ENCODE peak calls at places on chromosomes 11 and 22, in nine cellular contexts. M, O, R, X, I, G, D, K and C are unnamed samples.

GRCh38 chr22:29700949-29701927 is 18.6 kb upstream of the CABP7 start:
- DNase-seq in M (peak; percentile 22), G (no peak), O (peak; percentile 77), D (no peak), X (peak; percentile 37), R (no peak), K (no peak), I (peak; percentile 33), C (no peak)

GRCh38 chr11:40293655-40294342 is 1165.7 kb downstream of the LRRC4C start:
- DNase-seq in G (no peak), K (peak; percentile 55), I (peak; percentile 64), R (peak; percentile 9), O (peak; percentile 94), X (peak; percentile 61), D (peak; percentile 84), M (peak; percentile 87), C (peak; percentile 59)

GRCh38 chr11:73566977-73567755 is 30.7 kb downstream of the FAM168A start:
- DNase-seq in R (no peak), X (no peak), K (no peak), D (no peak), G (no peak), M (peak; percentile 62), O (no peak), I (no peak), C (no peak)

GRCh38 chr22:50701428-50702154 is 29.0 kb downstream of the SHANK3 start:
- DNase-seq in G (no peak), X (no peak), M (no peak), K (no peak), I (no peak), D (no peak), R (no peak), O (no peak), C (no peak)

GRCh38 chr11:10604340-10604748 is 35.9 kb upstream of the LYVE1 start:
- DNase-seq in M (peak; percentile 28), K (no peak), X (peak; percentile 83), D (no peak), R (no peak), I (no peak), O (no peak), G (no peak), C (no peak)

GRCh38 chr11:71499125-71499524 is 27.9 kb upstream of the KRTAP5-7 start:
- DNase-seq in O (no peak), R (no peak), K (no peak), I (no peak), G (no peak), X (no peak), M (no peak), D (no peak), C (peak; percentile 14)

GRCh38 chr22:35622132-35622913 is 5.2 kb upstream of the MB start:
- DNase-seq in I (no peak), R (peak; percentile 88), M (no peak), O (peak; percentile 38), K (no peak), X (no peak), G (peak; percentile 82), D (peak; percentile 56), C (peak; percentile 46)

GRCh38 chr22:41028841-41029240 is 63.6 kb upstream of the EP300 start:
- DNase-seq in D (no peak), I (no peak), O (no peak), M (no peak), X (peak; percentile 64), K (no peak), R (no peak), G (no peak), C (no peak)

GRCh38 chr11:117185739-117186430 is 7.3 kb downstream of the SIDT2 start:
- DNase-seq in K (no peak), X (no peak), O (no peak), I (no peak), D (no peak), M (no peak), R (no peak), G (no peak), C (peak; percentile 14)

GRCh38 chr11:86670179-86670578 is 2.2 kb downstream of the ME3 start:
- DNase-seq in K (no peak), G (no peak), O (no peak), D (no peak), I (no peak), X (no peak), R (no peak), M (no peak), C (no peak)

GRCh38 chr22:24819941-24820461 is 14.0 kb downstream of the SGSM1 start:
- DNase-seq in X (no peak), R (peak; percentile 36), M (no peak), K (no peak), G (no peak), I (no peak), D (no peak), O (no peak), C (peak; percentile 78)

GRCh38 chr22:30421695-30422480 is 3.7 kb upstream of the MTFP1 start:
- DNase-seq in G (no peak), D (no peak), K (no peak), I (peak; percentile 25), O (no peak), R (no peak), M (peak; percentile 76), X (peak; percentile 86), C (no peak)

GRCh38 chr22:30892286-30892685 is 76.3 kb downstream of the MORC2 start:
- DNase-seq in K (no peak), I (no peak), X (no peak), M (no peak), O (no peak), R (no peak), G (peak; percentile 67), D (peak; percentile 44), C (peak; percentile 23)

GRCh38 chr11:127056338-127056971 is 55.9 kb upstream of the KIRREL3 start:
- DNase-seq in G (no peak), R (no peak), D (no peak), K (no peak), O (no peak), I (peak; percentile 18), X (no peak), M (no peak), C (no peak)

GRCh38 chr11:26851696-26852095 is 129.8 kb upstream of the SLC5A12 start:
- DNase-seq in M (no peak), X (no peak), I (no peak), K (no peak), D (no peak), R (no peak), O (no peak), G (no peak), C (no peak)

GRCh38 chr11:74992852-74993251 is 4.1 kb downstream of the NEU3 start:
- DNase-seq in R (no peak), D (no peak), O (no peak), M (no peak), X (no peak), G (no peak), K (no peak), I (no peak), C (no peak)

GRCh38 chr22:28297504-28297903 is 378.4 kb upstream of the PITPNB start:
- DNase-seq in G (no peak), R (no peak), M (no peak), D (no peak), I (no peak), O (no peak), K (no peak), X (no peak), C (no peak)

GRCh38 chr11:46330154-46330886 is 16.9 kb upstream of the DGKZ start:
- DNase-seq in K (no peak), R (no peak), X (no peak), M (no peak), D (peak; percentile 56), O (no peak), G (no peak), I (no peak), C (no peak)

GRCh38 chr11:69464621-69464960 is 16.9 kb upstream of the LINC01488 start:
- DNase-seq in G (no peak), D (no peak), K (no peak), X (no peak), I (no peak), O (no peak), M (no peak), R (no peak), C (no peak)

GRCh38 chr11:76626921-76627391 is 43.6 kb downstream of the LRRC32 start:
- DNase-seq in M (no peak), R (no peak), X (no peak), D (no peak), K (no peak), I (no peak), G (no peak), O (no peak), C (no peak)
- TF ChIP-seq POLR2AphosphoS5 in M (no peak), R (no peak), X (no peak), D (no peak), K (no peak), I (no peak), G (no peak), O (no peak), C (no peak)

DNA sequence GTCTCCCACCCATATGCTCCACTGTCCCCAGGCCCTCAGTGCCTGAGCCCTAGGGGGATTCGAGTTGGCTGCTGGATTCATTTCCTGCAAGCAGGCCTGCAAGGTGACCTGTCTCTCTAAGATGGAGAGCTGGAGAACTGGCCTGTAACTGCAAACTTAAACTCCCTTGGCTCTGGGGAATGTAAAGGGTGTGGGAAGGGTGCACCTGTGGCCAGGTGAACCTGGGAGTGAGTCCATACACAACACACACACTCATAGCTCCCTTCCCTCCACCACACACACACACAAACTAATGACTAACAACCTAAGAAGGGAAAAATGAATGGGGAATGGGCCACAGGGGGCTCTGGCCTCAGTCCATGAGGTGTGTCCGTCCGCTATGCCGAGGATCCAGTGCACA is 14.5 kb downstream of the SMTNL1 start:
- DNase-seq in M (no peak), G (no peak), D (no peak), K (no peak), I (no peak), X (no peak), R (no peak), O (no peak), C (no peak)
- H3K27ac ChIP-seq in M (no peak overlapping the region), G (no peak overlapping the region), D (no peak overlapping the region), K (no peak overlapping the region), I (no peak overlapping the region), X (peak overlapping the region; percentile 13), R (no peak overlapping the region), O (no peak overlapping the region), C (no peak overlapping the region)

DNA sequence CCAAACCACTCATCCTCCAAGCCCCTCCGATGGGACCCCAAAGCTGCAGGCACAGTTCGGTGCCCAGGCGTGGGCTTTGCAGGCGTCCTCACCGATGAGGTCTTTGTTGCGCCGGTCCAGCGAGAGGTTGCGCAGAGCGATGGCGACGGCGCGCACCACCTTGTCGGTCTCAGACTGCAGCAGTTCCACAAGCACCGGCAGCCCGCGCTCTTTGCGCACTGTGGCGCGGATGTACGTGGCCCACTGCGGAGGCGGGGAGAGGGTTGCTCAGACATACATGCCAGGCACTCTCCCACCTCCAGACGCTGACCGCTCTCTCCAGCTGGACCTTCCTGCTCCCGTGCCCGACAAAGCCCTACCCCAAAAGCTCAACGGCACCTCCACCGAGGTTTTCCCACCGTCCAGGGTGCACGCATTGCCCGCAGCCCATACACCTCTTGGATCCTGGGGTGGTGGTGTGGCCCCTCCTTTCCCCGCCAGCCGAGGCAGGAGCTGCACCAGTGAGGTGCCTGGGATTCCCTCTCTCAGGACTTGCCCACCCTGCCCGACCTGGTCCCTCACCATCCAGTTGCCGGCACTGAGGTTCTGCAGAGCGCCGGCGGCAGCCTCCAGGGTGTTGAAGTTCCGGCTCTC is 32.0 kb upstream of the TXNRD2 start:
- DNase-seq in G (no peak), O (no peak), R (no peak), K (no peak), I (no peak), X (no peak), D (no peak), M (no peak), C (no peak)
- H3K36me3 ChIP-seq in G (peaks cover 49% of the 10 kb centered on the region), O (no peaks in the 10 kb centered on the region), R (no peaks in the 10 kb centered on the region), K (no peaks in the 10 kb centered on the region), I (peaks cover 44% of the 10 kb centered on the region), X (peaks cover 4% of the 10 kb centered on the region), D (peaks cover 9% of the 10 kb centered on the region), M (peaks cover 14% of the 10 kb centered on the region), C (no peaks in the 10 kb centered on the region)

GRCh38 chr11:88329563-88330250 is 7.8 kb downstream of the CTSC start:
- DNase-seq in O (no peak), M (no peak), K (no peak), I (no peak), D (no peak), G (no peak), R (no peak), X (no peak), C (no peak)
- TF ChIP-seq POLR2AphosphoS5 in O (no peak), M (no peak), K (no peak), I (no peak), D (peak; percentile 55), G (no peak), R (no peak), X (no peak), C (no peak)